ENCODE peak calls at places on chromosomes 13 and 19, in six cellular contexts. Z, Y, G, P, X and L are unnamed samples.

GRCh38 chr13:113061796-113062425 is 43.7 kb upstream of the F7 start:
- DNase-seq in Z (no peak), Y (no peak), G (no peak), P (no peak), X (no peak), L (no peak)

GRCh38 chr13:44420376-44421220 is 47.0 kb downstream of the SERP2 start:
- DNase-seq in Z (no peak), Y (no peak), G (no peak), P (no peak), X (no peak), L (no peak)

GRCh38 chr19:49469828-49470614 is 4.0 kb upstream of the FLT3LG start:
- DNase-seq in Z (no peak), Y (peak), G (no peak), P (peak), X (no peak), L (peak)

GRCh38 chr13:21318891-21319532 is 140.1 kb downstream of the ZDHHC20 start:
- DNase-seq in Z (no peak), Y (no peak), G (peak), P (peak), X (no peak), L (no peak)

GRCh38 chr19:58398087-58398486 is 2.6 kb downstream of the RNF225 start:
- DNase-seq in Z (no peak), Y (no peak), G (no peak), P (no peak), X (no peak), L (no peak)

GRCh38 chr13:113855931-113856715 is 7.8 kb downstream of the GAS6 start:
- DNase-seq in Z (peak), Y (no peak), G (no peak), P (peak), X (peak), L (no peak)

GRCh38 chr19:45569619-45570421 is 14.8 kb downstream of the OPA3 start:
- DNase-seq in Z (no peak), Y (no peak), G (peak), P (no peak), X (no peak), L (peak)

GRCh38 chr13:30997697-30998547 is 65.5 kb downstream of the TEX26 start:
- DNase-seq in Z (no peak), Y (no peak), G (peak), P (peak), X (no peak), L (no peak)

GRCh38 chr19:43354305-43354627 is 780 bp downstream of the CD177 start:
- DNase-seq in Z (no peak), Y (no peak), G (no peak), P (no peak), X (no peak), L (no peak)

GRCh38 chr13:114118763-114119123 is 13.7 kb downstream of the RASA3 start:
- DNase-seq in Z (no peak), Y (peak), G (peak), P (peak), X (no peak), L (no peak)

GRCh38 chr19:30133803-30134202 is 191.8 kb downstream of the URI1 start:
- DNase-seq in Z (no peak), Y (no peak), G (no peak), P (no peak), X (no peak), L (no peak)

GRCh38 chr13:51541037-51541436 is 43.2 kb upstream of the WDFY2 start:
- DNase-seq in Z (no peak), Y (no peak), G (no peak), P (no peak), X (no peak), L (no peak)

GRCh38 chr19:39807846-39808364 is 26.1 kb downstream of the DYRK1B start:
- DNase-seq in Z (no peak), Y (no peak), G (no peak), P (no peak), X (no peak), L (no peak)

GRCh38 chr13:49635599-49636433 is 7.5 kb downstream of the ARL11 start:
- DNase-seq in Z (no peak), Y (peak), G (peak), P (no peak), X (no peak), L (peak)

GRCh38 chr13:107864543-107865460 is 350.5 kb downstream of the LIG4 start:
- DNase-seq in Z (no peak), Y (peak), G (peak), P (peak), X (no peak), L (no peak)

GRCh38 chr19:40744554-40745401 is 5.5 kb downstream of the ACTMAP start:
- DNase-seq in Z (no peak), Y (no peak), G (peak), P (no peak), X (no peak), L (no peak)

GRCh38 chr13:112177459-112177858 is 110.5 kb downstream of the SOX1 start:
- DNase-seq in Z (no peak), Y (no peak), G (no peak), P (no peak), X (no peak), L (no peak)

GRCh38 chr19:48988860-48989259 is 4.2 kb downstream of the GYS1 start:
- DNase-seq in Z (no peak), Y (no peak), G (no peak), P (no peak), X (no peak), L (no peak)

GRCh38 chr13:111855016-111855590 is 211.8 kb upstream of the SOX1 start:
- DNase-seq in Z (no peak), Y (no peak), G (no peak), P (no peak), X (no peak), L (no peak)

GRCh38 chr13:95676775-95677563 is at the start of gene DNAJC3:
- DNase-seq in Z (peak), Y (peak), G (peak), P (peak), X (peak), L (peak)

GRCh38 chr13:20272571-20273171 is 40.6 kb upstream of the GJB6 start:
- DNase-seq in Z (no peak), Y (no peak), G (no peak), P (no peak), X (no peak), L (no peak)

GRCh38 chr19:17772172-17772571 is 20.9 kb downstream of the FCHO1 start:
- DNase-seq in Z (no peak), Y (peak), G (peak), P (peak), X (no peak), L (no peak)

GRCh38 chr13:29497137-29497654 is 98.3 kb downstream of the SLC7A1 start:
- DNase-seq in Z (no peak), Y (peak), G (peak), P (no peak), X (peak), L (no peak)

GRCh38 chr13:44237276-44237767 is 136.3 kb upstream of the SERP2 start:
- DNase-seq in Z (peak), Y (peak), G (peak), P (peak), X (peak), L (peak)

GRCh38 chr13:28485551-28485950 is 9.4 kb downstream of the FLT1 start:
- DNase-seq in Z (no peak), Y (no peak), G (no peak), P (no peak), X (no peak), L (no peak)

GRCh38 chr13:99145461-99145860 is 55.2 kb upstream of the UBAC2 start:
- DNase-seq in Z (no peak), Y (no peak), G (no peak), P (no peak), X (no peak), L (no peak)

GRCh38 chr13:32413284-32413683 is 14.6 kb downstream of the N4BP2L1 start:
- DNase-seq in Z (no peak), Y (no peak), G (no peak), P (no peak), X (no peak), L (no peak)

GRCh38 chr13:83980322-83980721 is 98.0 kb upstream of the SLITRK1 start:
- DNase-seq in Z (no peak), Y (peak), G (no peak), P (no peak), X (no peak), L (no peak)

GRCh38 chr13:94009696-94010095 is 469.8 kb downstream of the DCT start:
- DNase-seq in Z (no peak), Y (peak), G (peak), P (peak), X (no peak), L (peak)

GRCh38 chr19:47749326-47749725 is 4.0 kb downstream of the NOP53 start:
- DNase-seq in Z (no peak), Y (no peak), G (no peak), P (peak), X (no peak), L (no peak)

GRCh38 chr13:97978661-97979450 is 25.4 kb downstream of the IPO5 start:
- DNase-seq in Z (no peak), Y (peak), G (no peak), P (peak), X (no peak), L (peak)

GRCh38 chr19:33659835-33660234 is 38.1 kb downstream of the CHST8 start:
- DNase-seq in Z (no peak), Y (no peak), G (no peak), P (no peak), X (no peak), L (no peak)
- H3K4me3 ChIP-seq in Z (no peak), Y (no peak), G (no peak), P (no peak), X (no peak), L (no peak)

GRCh38 chr13:110409581-110409992 is 102.5 kb downstream of the COL4A2 start:
- DNase-seq in Z (peak), Y (peak), G (peak), P (peak), X (no peak), L (peak)

GRCh38 chr13:110407021-110407420 is 99.9 kb downstream of the COL4A2 start:
- DNase-seq in Z (no peak), Y (no peak), G (no peak), P (no peak), X (no peak), L (no peak)

GRCh38 chr13:110410000-110410399 is 102.9 kb downstream of the COL4A2 start:
- DNase-seq in Z (no peak), Y (no peak), G (no peak), P (no peak), X (no peak), L (no peak)

GRCh38 chr13:110407531-110407930 is 100.4 kb downstream of the COL4A2 start:
- DNase-seq in Z (no peak), Y (no peak), G (no peak), P (no peak), X (no peak), L (no peak)

GRCh38 chr13:110408286-110408685 is 101.2 kb downstream of the COL4A2 start:
- DNase-seq in Z (no peak), Y (no peak), G (no peak), P (no peak), X (no peak), L (no peak)
- TF ChIP-seq CTCF in Z (no peak), Y (no peak), G (no peak), P (no peak), X (no peak), L (no peak)

GRCh38 chr19:2167896-2168618 is 4.3 kb downstream of the DOT1L start:
- DNase-seq in Z (peak), Y (peak), G (peak), P (peak), X (peak), L (peak)
- H3K4me3 ChIP-seq in Z (no peak), Y (no peak), G (peak), P (peak), X (no peak), L (no peak)

DNA sequence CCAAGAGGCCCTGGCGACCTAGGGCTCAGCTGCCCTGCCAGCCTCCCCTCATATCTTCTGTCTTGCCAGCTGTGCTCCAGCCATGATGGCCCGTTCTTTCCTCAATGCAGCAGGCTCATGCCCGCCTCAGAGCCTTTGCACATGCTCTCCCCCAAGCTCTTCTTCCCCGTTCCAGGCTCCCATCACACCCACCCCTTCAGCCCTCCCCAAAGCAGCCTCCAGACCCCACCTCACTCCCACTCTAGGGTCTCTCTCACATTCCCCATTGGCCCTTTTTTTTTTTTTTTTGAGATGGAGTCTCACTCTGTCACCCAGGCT is 29.9 kb upstream of the ATP1A3 start:
- DNase-seq in Z (no peak), Y (no peak), G (no peak), P (no peak), X (no peak), L (no peak)
- TF ChIP-seq CTCF in Z (no peak), Y (no peak), G (no peak), P (no peak), X (no peak), L (no peak)

GRCh38 chr13:72639377-72639776 is 88.1 kb downstream of the MZT1 start:
- DNase-seq in Z (no peak), Y (no peak), G (no peak), P (no peak), X (no peak), L (no peak)

GRCh38 chr13:72634859-72635258 is 92.6 kb downstream of the MZT1 start:
- DNase-seq in Z (no peak), Y (no peak), G (no peak), P (no peak), X (no peak), L (no peak)

GRCh38 chr13:72638059-72638815 is 89.2 kb downstream of the MZT1 start:
- DNase-seq in Z (no peak), Y (no peak), G (no peak), P (no peak), X (no peak), L (no peak)

GRCh38 chr13:72643339-72643989 is 84.0 kb downstream of the MZT1 start:
- DNase-seq in Z (no peak), Y (peak), G (peak), P (peak), X (no peak), L (peak)

GRCh38 chr13:72637561-72637960 is 89.9 kb downstream of the MZT1 start:
- DNase-seq in Z (no peak), Y (no peak), G (no peak), P (peak), X (no peak), L (no peak)
- H3K4me3 ChIP-seq in Z (no peak), Y (no peak), G (no peak), P (no peak), X (no peak), L (no peak)

DNA sequence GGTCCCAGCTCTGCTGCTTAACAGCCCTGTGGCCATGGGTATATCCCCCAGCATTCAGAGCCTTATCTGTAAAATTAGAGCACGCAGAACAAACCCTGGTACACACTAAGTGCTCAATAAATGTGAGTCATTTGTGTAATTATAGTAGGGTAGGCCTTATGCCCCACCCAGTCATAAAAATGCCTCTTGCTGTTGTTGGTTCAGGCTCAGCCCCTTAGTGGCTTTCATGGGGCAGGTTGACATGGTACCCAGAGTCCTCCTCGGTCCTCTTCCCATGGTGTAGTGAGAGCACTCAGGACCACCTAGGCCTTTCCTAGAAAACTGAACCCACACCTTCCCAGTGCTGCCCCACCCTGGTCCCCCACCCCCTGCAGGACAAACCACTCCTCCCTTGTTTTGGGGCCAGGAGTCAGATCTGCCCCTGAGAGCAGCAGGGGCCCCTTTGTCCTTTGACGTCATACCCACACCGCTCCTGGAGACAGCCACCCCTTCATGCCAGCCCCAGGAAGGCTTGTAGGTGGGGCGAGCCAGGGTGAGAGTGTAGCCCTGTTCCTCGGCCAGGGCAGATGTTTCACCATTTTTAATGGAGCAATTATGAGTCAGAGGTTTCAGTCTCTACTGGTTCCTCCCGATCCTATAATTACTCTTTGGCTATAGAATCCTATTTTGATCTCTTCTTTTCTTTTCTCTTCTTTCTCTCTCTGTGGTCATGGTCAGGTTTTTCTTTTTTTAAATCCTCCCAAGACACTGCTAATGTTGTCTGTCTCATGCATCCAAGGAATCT is 36.8 kb downstream of the ACTN4 start:
- DNase-seq in Z (peak), Y (peak), G (peak), P (peak), X (peak), L (peak)
- TF ChIP-seq CTCF in Z (no peak), Y (no peak), G (peak), P (no peak), X (no peak), L (no peak)

DNA sequence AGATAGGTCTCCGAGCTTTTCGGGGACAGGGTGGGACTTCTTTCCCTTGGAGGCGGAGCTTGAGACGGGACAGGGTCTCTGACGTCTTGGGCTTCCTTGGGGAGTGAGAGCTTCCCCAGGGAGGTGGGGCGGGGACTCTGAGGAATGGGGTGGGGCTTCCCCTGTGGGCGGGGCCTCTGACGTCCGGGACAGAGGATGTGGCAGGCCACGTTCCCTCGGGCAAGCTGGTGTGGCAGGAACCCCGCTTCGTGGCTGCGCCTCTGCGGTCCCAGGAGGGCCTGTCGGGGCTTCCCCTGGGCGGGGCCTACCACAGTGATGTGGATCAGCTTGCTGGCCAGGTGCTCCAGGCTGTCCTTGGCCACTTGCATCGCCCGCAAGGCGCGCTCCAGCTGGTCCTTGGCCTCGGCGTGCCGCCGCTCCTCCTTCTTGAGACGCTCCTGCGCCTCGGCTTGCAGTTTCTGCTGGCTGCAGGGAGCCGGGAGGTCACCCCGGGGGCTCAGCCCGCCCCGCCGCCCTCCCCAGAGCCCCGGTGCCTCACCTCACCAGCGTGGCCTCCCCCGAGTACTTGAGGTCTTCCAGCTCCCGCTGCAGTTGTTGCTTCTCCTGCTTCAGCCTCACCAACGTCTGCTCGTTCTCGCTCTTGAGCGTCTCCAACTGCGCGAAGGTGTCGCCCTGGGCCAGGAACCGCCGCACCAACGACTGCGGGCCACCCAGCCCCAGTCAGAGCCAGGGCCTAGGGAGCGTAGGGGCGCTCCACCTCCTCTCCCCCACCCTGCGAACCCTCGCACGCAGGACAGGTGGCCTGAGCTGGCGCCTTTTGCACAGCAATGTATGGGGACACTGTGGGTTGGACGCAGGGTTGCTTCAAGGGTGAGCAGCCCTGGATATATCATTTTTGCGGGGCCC is 3.3 kb upstream of the RGL3 start:
- DNase-seq in Z (peak), Y (no peak), G (peak), P (peak), X (peak), L (peak)
- H3K4me3 ChIP-seq in Z (peak), Y (peak), G (no peak), P (peak), X (no peak), L (peak)

GRCh38 chr13:23915308-23915707 is 18.0 kb upstream of the C1QTNF9B start:
- DNase-seq in Z (no peak), Y (no peak), G (no peak), P (no peak), X (no peak), L (no peak)
- TF ChIP-seq CTCF in Z (no peak), Y (no peak), G (no peak), P (no peak), X (no peak), L (no peak)